ENCODE peak calls at places on chromosomes 6 and 20, in seven cellular contexts. One of them, this sample, is unnamed.

GRCh38 chr20:8129211-8129986 is 2.7 kb upstream of the PLCB1 start:
- DNase-seq in endothelial cell of umbilical vein: no peak
- DNase-seq in H1: no peak
- DNase-seq in HepG2: peak; percentile 86
- DNase-seq in HCT116: no peak
- DNase-seq in SK-N-SH: no peak
- DNase-seq in K562: no peak
- DNase-seq in this sample: no peak

GRCh38 chr20:56631318-56631989 is 2.3 kb downstream of the TFAP2C start:
- DNase-seq in endothelial cell of umbilical vein: no peak
- DNase-seq in H1: no peak
- DNase-seq in HepG2: no peak
- DNase-seq in HCT116: no peak
- DNase-seq in SK-N-SH: peak; percentile 30
- DNase-seq in K562: no peak
- DNase-seq in this sample: no peak

GRCh38 chr6:156794963-156795362 is 17.8 kb downstream of the ARID1B start:
- DNase-seq in endothelial cell of umbilical vein: no peak
- DNase-seq in H1: no peak
- DNase-seq in HepG2: no peak
- DNase-seq in HCT116: no peak
- DNase-seq in SK-N-SH: no peak
- DNase-seq in K562: no peak
- DNase-seq in this sample: no peak

GRCh38 chr6:90534337-90535025 is 52.4 kb downstream of the MAP3K7 start:
- DNase-seq in endothelial cell of umbilical vein: no peak
- DNase-seq in H1: no peak
- DNase-seq in HepG2: no peak
- DNase-seq in HCT116: no peak
- DNase-seq in SK-N-SH: no peak
- DNase-seq in K562: no peak
- DNase-seq in this sample: no peak

GRCh38 chr20:58103517-58103904 is 124.9 kb downstream of the ANKRD60 start:
- DNase-seq in endothelial cell of umbilical vein: no peak
- DNase-seq in H1: no peak
- DNase-seq in HepG2: no peak
- DNase-seq in HCT116: no peak
- DNase-seq in SK-N-SH: no peak
- DNase-seq in K562: no peak
- DNase-seq in this sample: no peak

GRCh38 chr20:3760980-3761379 is 6.6 kb downstream of the ADISSP start:
- DNase-seq in endothelial cell of umbilical vein: no peak
- DNase-seq in H1: no peak
- DNase-seq in HepG2: no peak
- DNase-seq in HCT116: no peak
- DNase-seq in SK-N-SH: no peak
- DNase-seq in K562: no peak
- DNase-seq in this sample: no peak

GRCh38 chr6:129141499-129141898 is 258.6 kb downstream of the LAMA2 start:
- DNase-seq in endothelial cell of umbilical vein: no peak
- DNase-seq in H1: no peak
- DNase-seq in HepG2: no peak
- DNase-seq in HCT116: no peak
- DNase-seq in SK-N-SH: no peak
- DNase-seq in K562: no peak
- DNase-seq in this sample: no peak

GRCh38 chr20:4366076-4366475 is 350.7 kb upstream of the RNF24 start:
- DNase-seq in endothelial cell of umbilical vein: no peak
- DNase-seq in H1: no peak
- DNase-seq in HepG2: no peak
- DNase-seq in HCT116: no peak
- DNase-seq in SK-N-SH: no peak
- DNase-seq in K562: no peak
- DNase-seq in this sample: no peak

GRCh38 chr6:38169221-38169674 is 349.7 kb downstream of the ZFAND3 start:
- DNase-seq in endothelial cell of umbilical vein: no peak
- DNase-seq in H1: no peak
- DNase-seq in HepG2: no peak
- DNase-seq in HCT116: no peak
- DNase-seq in SK-N-SH: no peak
- DNase-seq in K562: no peak
- DNase-seq in this sample: no peak

GRCh38 chr6:6816716-6817115 is 228.2 kb downstream of the LY86 start:
- DNase-seq in endothelial cell of umbilical vein: no peak
- DNase-seq in H1: no peak
- DNase-seq in HepG2: no peak
- DNase-seq in HCT116: no peak
- DNase-seq in SK-N-SH: no peak
- DNase-seq in K562: no peak
- DNase-seq in this sample: no peak

GRCh38 chr6:90028080-90028778 is 134.0 kb downstream of the GJA10 start:
- DNase-seq in endothelial cell of umbilical vein: no peak
- DNase-seq in H1: no peak
- DNase-seq in HepG2: no peak
- DNase-seq in HCT116: no peak
- DNase-seq in SK-N-SH: peak; percentile 8
- DNase-seq in K562: no peak
- DNase-seq in this sample: no peak

GRCh38 chr6:42342011-42342553 is 109.6 kb downstream of the TRERF1 start:
- DNase-seq in endothelial cell of umbilical vein: no peak
- DNase-seq in H1: no peak
- DNase-seq in HepG2: no peak
- DNase-seq in HCT116: no peak
- DNase-seq in SK-N-SH: no peak
- DNase-seq in K562: no peak
- DNase-seq in this sample: no peak

GRCh38 chr20:14449323-14449722 is 111.9 kb upstream of the FLRT3 start:
- DNase-seq in endothelial cell of umbilical vein: peak; percentile 22
- DNase-seq in H1: no peak
- DNase-seq in HepG2: no peak
- DNase-seq in HCT116: no peak
- DNase-seq in SK-N-SH: no peak
- DNase-seq in K562: no peak
- DNase-seq in this sample: no peak

GRCh38 chr20:32820000-32820697 is 395 bp downstream of the MAPRE1 start:
- DNase-seq in endothelial cell of umbilical vein: peak; percentile 64
- DNase-seq in H1: peak; percentile 93
- DNase-seq in HepG2: peak; percentile 72
- DNase-seq in HCT116: peak; percentile 15
- DNase-seq in SK-N-SH: peak; percentile 93
- DNase-seq in K562: peak; percentile 92
- DNase-seq in this sample: no peak
- TF ChIP-seq POLR2AphosphoS5 in endothelial cell of umbilical vein: peak; percentile 63
- TF ChIP-seq POLR2AphosphoS5 in H1: peak; percentile 62
- TF ChIP-seq POLR2AphosphoS5 in HepG2: peak; percentile 89
- TF ChIP-seq POLR2AphosphoS5 in HCT116: peak; percentile 45
- TF ChIP-seq POLR2AphosphoS5 in SK-N-SH: no peak
- TF ChIP-seq POLR2AphosphoS5 in K562: no peak
- TF ChIP-seq POLR2AphosphoS5 in this sample: peak; percentile 41

GRCh38 chr6:162727347-162728176 is at the start of the genes PACRG and PRKN:
- DNase-seq in endothelial cell of umbilical vein: peak; percentile 96
- DNase-seq in H1: peak; percentile 99
- DNase-seq in HepG2: peak; percentile 98
- DNase-seq in HCT116: peak; percentile 88
- DNase-seq in SK-N-SH: peak; percentile 99
- DNase-seq in K562: peak; percentile 99
- DNase-seq in this sample: peak; percentile 76

GRCh38 chr6:162728706-162729105 is 932 bp downstream of the PACRG start:
- DNase-seq in endothelial cell of umbilical vein: no peak
- DNase-seq in H1: no peak
- DNase-seq in HepG2: no peak
- DNase-seq in HCT116: no peak
- DNase-seq in SK-N-SH: no peak
- DNase-seq in K562: no peak
- DNase-seq in this sample: no peak

GRCh38 chr6:162730502-162730901 is 2.7 kb downstream of the PACRG start:
- DNase-seq in endothelial cell of umbilical vein: no peak
- DNase-seq in H1: no peak
- DNase-seq in HepG2: no peak
- DNase-seq in HCT116: no peak
- DNase-seq in SK-N-SH: no peak
- DNase-seq in K562: no peak
- DNase-seq in this sample: no peak

GRCh38 chr6:162728177-162728571 is 400 bp downstream of the PACRG start:
- DNase-seq in endothelial cell of umbilical vein: no peak
- DNase-seq in H1: no peak
- DNase-seq in HepG2: no peak
- DNase-seq in HCT116: no peak
- DNase-seq in SK-N-SH: no peak
- DNase-seq in K562: no peak
- DNase-seq in this sample: no peak

DNA sequence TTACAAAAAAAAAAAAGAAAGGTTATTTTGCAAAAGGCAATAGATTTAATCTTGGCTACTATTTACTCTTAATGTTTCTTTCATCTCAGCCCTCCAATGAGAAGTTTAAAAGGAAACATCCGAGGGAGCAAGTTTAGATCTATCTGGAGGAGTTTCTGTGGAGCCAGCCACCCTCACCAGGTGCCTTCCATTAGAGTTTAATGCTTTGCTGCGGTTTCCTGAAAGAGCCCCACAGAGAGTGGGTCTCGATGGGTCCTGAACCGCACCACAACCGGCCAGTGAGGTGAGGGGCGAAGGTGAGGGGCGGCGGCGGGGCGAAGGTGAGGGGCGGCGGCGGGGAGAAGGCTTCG is 594 bp downstream of the PRKN start:
- DNase-seq in endothelial cell of umbilical vein: no peak
- DNase-seq in H1: no peak
- DNase-seq in HepG2: no peak
- DNase-seq in HCT116: no peak
- DNase-seq in SK-N-SH: no peak
- DNase-seq in K562: no peak
- DNase-seq in this sample: no peak
- H3K9ac ChIP-seq in endothelial cell of umbilical vein: peak overlapping the region; percentile 70
- H3K9ac ChIP-seq in H1: peak overlapping the region; percentile 29
- H3K9ac ChIP-seq in HepG2: peak overlapping the region; percentile 78
- H3K9ac ChIP-seq in HCT116: peak overlapping the region; percentile 59
- H3K9ac ChIP-seq in SK-N-SH: peak overlapping the region; percentile 80
- H3K9ac ChIP-seq in K562: peak overlapping the region; percentile 73
- H3K9ac ChIP-seq in this sample: peak overlapping the region; percentile 76

GRCh38 chr6:149887343-149887742 is 10.6 kb downstream of the RAET1E start:
- DNase-seq in endothelial cell of umbilical vein: no peak
- DNase-seq in H1: no peak
- DNase-seq in HepG2: no peak
- DNase-seq in HCT116: no peak
- DNase-seq in SK-N-SH: no peak
- DNase-seq in K562: no peak
- DNase-seq in this sample: no peak

GRCh38 chr6:149888113-149888512 is 9.8 kb downstream of the RAET1E start:
- DNase-seq in endothelial cell of umbilical vein: no peak
- DNase-seq in H1: no peak
- DNase-seq in HepG2: no peak
- DNase-seq in HCT116: no peak
- DNase-seq in SK-N-SH: no peak
- DNase-seq in K562: no peak
- DNase-seq in this sample: no peak

GRCh38 chr6:149884215-149884614 is 13.7 kb downstream of the RAET1E start:
- DNase-seq in endothelial cell of umbilical vein: no peak
- DNase-seq in H1: peak; percentile 65
- DNase-seq in HepG2: no peak
- DNase-seq in HCT116: no peak
- DNase-seq in SK-N-SH: no peak
- DNase-seq in K562: no peak
- DNase-seq in this sample: no peak

GRCh38 chr6:149884617-149885016 is 13.3 kb downstream of the RAET1E start:
- DNase-seq in endothelial cell of umbilical vein: no peak
- DNase-seq in H1: no peak
- DNase-seq in HepG2: no peak
- DNase-seq in HCT116: no peak
- DNase-seq in SK-N-SH: no peak
- DNase-seq in K562: no peak
- DNase-seq in this sample: no peak

DNA sequence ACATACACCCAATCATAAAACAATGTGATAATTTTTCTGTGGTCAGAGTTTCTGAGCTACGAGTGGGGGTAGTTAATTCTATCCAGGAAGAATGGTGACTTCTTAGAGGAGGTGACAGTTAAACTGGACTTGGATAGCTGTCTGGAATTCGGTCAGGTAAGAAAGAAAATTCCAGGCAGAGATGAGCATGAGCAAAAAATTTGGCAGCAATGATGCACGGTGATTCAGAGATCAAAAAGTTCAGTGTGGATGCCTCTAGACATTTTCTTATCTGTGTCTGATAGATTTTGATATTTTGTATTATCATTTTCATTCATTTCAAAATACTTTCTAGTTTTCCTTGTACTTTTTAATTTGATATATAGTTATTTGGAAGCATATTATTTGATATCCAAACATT is 12.0 kb downstream of the RAET1E start:
- DNase-seq in endothelial cell of umbilical vein: no peak
- DNase-seq in H1: no peak
- DNase-seq in HepG2: no peak
- DNase-seq in HCT116: no peak
- DNase-seq in SK-N-SH: no peak
- DNase-seq in K562: no peak
- DNase-seq in this sample: no peak
- TF ChIP-seq POLR2AphosphoS5 in endothelial cell of umbilical vein: no peak
- TF ChIP-seq POLR2AphosphoS5 in H1: no peak
- TF ChIP-seq POLR2AphosphoS5 in HepG2: no peak
- TF ChIP-seq POLR2AphosphoS5 in HCT116: no peak
- TF ChIP-seq POLR2AphosphoS5 in SK-N-SH: no peak
- TF ChIP-seq POLR2AphosphoS5 in K562: no peak
- TF ChIP-seq POLR2AphosphoS5 in this sample: no peak

GRCh38 chr20:50194831-50195523 is 4.3 kb downstream of the CEBPB start:
- DNase-seq in endothelial cell of umbilical vein: no peak
- DNase-seq in H1: no peak
- DNase-seq in HepG2: no peak
- DNase-seq in HCT116: no peak
- DNase-seq in SK-N-SH: no peak
- DNase-seq in K562: no peak
- DNase-seq in this sample: no peak
- H3K9ac ChIP-seq in endothelial cell of umbilical vein: no peak overlapping the region
- H3K9ac ChIP-seq in H1: no peak overlapping the region
- H3K9ac ChIP-seq in HepG2: no peak overlapping the region
- H3K9ac ChIP-seq in HCT116: no peak overlapping the region
- H3K9ac ChIP-seq in SK-N-SH: no peak overlapping the region
- H3K9ac ChIP-seq in K562: no peak overlapping the region
- H3K9ac ChIP-seq in this sample: no peak overlapping the region